ENCODE peak calls at places on chromosomes 2 and 18, in six cellular contexts. One of them, this sample, is unnamed.

GRCh38 chr18:67463829-67464228 is 52.7 kb downstream of the DSEL start:
- DNase-seq in psoas muscle: no peak
- DNase-seq in fibroblast of lung: no peak
- DNase-seq in AG04450: no peak
- DNase-seq in neural progenitor cell: no peak
- DNase-seq in nephron progenitor cell: no peak
- DNase-seq in this sample: no peak

GRCh38 chr2:68722712-68723111 is 11.9 kb upstream of the ARHGAP25 start:
- DNase-seq in nephron progenitor cell: no peak
- DNase-seq in AG04450: no peak
- DNase-seq in neural progenitor cell: peak; percentile 18
- DNase-seq in psoas muscle: no peak
- DNase-seq in fibroblast of lung: no peak
- DNase-seq in this sample: no peak

GRCh38 chr2:151918308-151918707 is 90.1 kb upstream of the ARL5A start:
- DNase-seq in AG04450: no peak
- DNase-seq in neural progenitor cell: no peak
- DNase-seq in nephron progenitor cell: no peak
- DNase-seq in fibroblast of lung: no peak
- DNase-seq in psoas muscle: no peak
- DNase-seq in this sample: no peak

GRCh38 chr2:188319845-188320244 is 28.2 kb downstream of the GULP1 start:
- DNase-seq in AG04450: no peak
- DNase-seq in neural progenitor cell: peak; percentile 9
- DNase-seq in psoas muscle: no peak
- DNase-seq in fibroblast of lung: no peak
- DNase-seq in nephron progenitor cell: no peak
- DNase-seq in this sample: no peak

GRCh38 chr2:40096360-40096759 is 317.3 kb upstream of the THUMPD2 start:
- DNase-seq in fibroblast of lung: peak; percentile 65
- DNase-seq in nephron progenitor cell: no peak
- DNase-seq in psoas muscle: no peak
- DNase-seq in AG04450: no peak
- DNase-seq in neural progenitor cell: no peak
- DNase-seq in this sample: no peak

GRCh38 chr2:220365023-220365422 is 737.6 kb downstream of the SLC4A3 start:
- DNase-seq in AG04450: no peak
- DNase-seq in psoas muscle: no peak
- DNase-seq in nephron progenitor cell: no peak
- DNase-seq in neural progenitor cell: no peak
- DNase-seq in fibroblast of lung: no peak
- DNase-seq in this sample: no peak

GRCh38 chr2:18645315-18645714 is 55.9 kb upstream of the NT5C1B start:
- DNase-seq in nephron progenitor cell: no peak
- DNase-seq in psoas muscle: no peak
- DNase-seq in neural progenitor cell: no peak
- DNase-seq in fibroblast of lung: no peak
- DNase-seq in AG04450: no peak
- DNase-seq in this sample: no peak

GRCh38 chr2:128276878-128277675 is 41.6 kb downstream of the HS6ST1 start:
- DNase-seq in nephron progenitor cell: no peak
- DNase-seq in fibroblast of lung: no peak
- DNase-seq in neural progenitor cell: no peak
- DNase-seq in psoas muscle: peak; percentile 38
- DNase-seq in AG04450: no peak
- DNase-seq in this sample: no peak

GRCh38 chr2:241649414-241649813 is 11.9 kb downstream of the ATG4B start:
- DNase-seq in fibroblast of lung: no peak
- DNase-seq in nephron progenitor cell: no peak
- DNase-seq in psoas muscle: no peak
- DNase-seq in AG04450: no peak
- DNase-seq in neural progenitor cell: no peak
- DNase-seq in this sample: peak; percentile 38

GRCh38 chr2:100699131-100699530 is 120.8 kb upstream of the NPAS2 start:
- DNase-seq in fibroblast of lung: no peak
- DNase-seq in psoas muscle: no peak
- DNase-seq in nephron progenitor cell: no peak
- DNase-seq in neural progenitor cell: no peak
- DNase-seq in AG04450: no peak
- DNase-seq in this sample: no peak

GRCh38 chr2:176493909-176494308 is 224.7 kb downstream of the MTX2 start:
- DNase-seq in psoas muscle: no peak
- DNase-seq in AG04450: no peak
- DNase-seq in neural progenitor cell: no peak
- DNase-seq in nephron progenitor cell: no peak
- DNase-seq in fibroblast of lung: no peak
- DNase-seq in this sample: no peak

GRCh38 chr2:238439093-238439849 is 12.5 kb downstream of the ASB1 start:
- DNase-seq in psoas muscle: no peak
- DNase-seq in nephron progenitor cell: no peak
- DNase-seq in AG04450: peak; percentile 63
- DNase-seq in neural progenitor cell: no peak
- DNase-seq in fibroblast of lung: peak; percentile 96
- DNase-seq in this sample: no peak

GRCh38 chr18:3479978-3480377 is 30.0 kb downstream of the TGIF1 start:
- DNase-seq in neural progenitor cell: no peak
- DNase-seq in fibroblast of lung: no peak
- DNase-seq in psoas muscle: no peak
- DNase-seq in nephron progenitor cell: no peak
- DNase-seq in AG04450: no peak
- DNase-seq in this sample: no peak

GRCh38 chr2:197821550-197822218 is 17.3 kb downstream of the PLCL1 start:
- DNase-seq in psoas muscle: no peak
- DNase-seq in fibroblast of lung: no peak
- DNase-seq in AG04450: no peak
- DNase-seq in nephron progenitor cell: no peak
- DNase-seq in neural progenitor cell: no peak
- DNase-seq in this sample: no peak

GRCh38 chr2:210527286-210527685 is 29.1 kb upstream of the CPS1 start:
- DNase-seq in neural progenitor cell: no peak
- DNase-seq in psoas muscle: no peak
- DNase-seq in fibroblast of lung: no peak
- DNase-seq in nephron progenitor cell: no peak
- DNase-seq in AG04450: no peak
- DNase-seq in this sample: no peak

GRCh38 chr2:61177727-61178549 is 15.9 kb downstream of the C2orf74 start:
- DNase-seq in fibroblast of lung: peak; percentile 33
- DNase-seq in nephron progenitor cell: peak; percentile 29
- DNase-seq in AG04450: no peak
- DNase-seq in neural progenitor cell: no peak
- DNase-seq in psoas muscle: peak; percentile 70
- DNase-seq in this sample: peak; percentile 19

GRCh38 chr18:55489742-55490055 is 98.3 kb downstream of the TCF4 start:
- DNase-seq in AG04450: no peak
- DNase-seq in nephron progenitor cell: no peak
- DNase-seq in neural progenitor cell: no peak
- DNase-seq in fibroblast of lung: peak; percentile 42
- DNase-seq in psoas muscle: no peak
- DNase-seq in this sample: no peak

GRCh38 chr2:53104263-53104662 is 663.3 kb upstream of the CHAC2 start:
- DNase-seq in AG04450: peak; percentile 30
- DNase-seq in nephron progenitor cell: no peak
- DNase-seq in psoas muscle: no peak
- DNase-seq in neural progenitor cell: peak; percentile 21
- DNase-seq in fibroblast of lung: peak; percentile 61
- DNase-seq in this sample: no peak

GRCh38 chr18:58213445-58213844 is 169.4 kb downstream of the NEDD4L start:
- DNase-seq in psoas muscle: no peak
- DNase-seq in nephron progenitor cell: no peak
- DNase-seq in fibroblast of lung: peak; percentile 87
- DNase-seq in AG04450: peak; percentile 70
- DNase-seq in neural progenitor cell: no peak
- DNase-seq in this sample: no peak

DNA sequence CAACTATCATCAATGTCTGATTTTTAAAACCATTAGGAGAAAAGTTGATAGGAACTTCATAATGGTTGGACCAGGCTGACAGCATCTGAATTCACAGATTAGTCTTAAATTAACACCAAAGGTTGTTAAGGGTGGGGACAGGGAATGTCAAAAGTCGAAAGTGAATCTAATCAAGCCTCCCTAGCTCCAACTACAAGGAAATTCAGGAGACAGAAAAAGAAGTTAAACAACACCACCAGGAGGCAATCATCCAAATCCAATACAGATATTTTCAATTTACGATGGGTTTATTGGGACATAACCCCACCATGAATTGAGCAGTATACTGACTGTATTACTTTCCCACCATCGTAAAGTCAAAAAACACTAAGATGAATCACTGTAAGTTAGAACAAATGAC is 32.8 kb downstream of the ATF2 start:
- DNase-seq in AG04450: no peak
- DNase-seq in neural progenitor cell: no peak
- DNase-seq in fibroblast of lung: no peak
- DNase-seq in psoas muscle: no peak
- DNase-seq in nephron progenitor cell: no peak
- DNase-seq in this sample: no peak
- TF ChIP-seq CTCF in AG04450: no peak
- TF ChIP-seq CTCF in neural progenitor cell: no peak
- TF ChIP-seq CTCF in fibroblast of lung: no peak
- TF ChIP-seq CTCF in psoas muscle: no peak
- TF ChIP-seq CTCF in nephron progenitor cell: no peak
- TF ChIP-seq CTCF in this sample: no peak

GRCh38 chr2:37635359-37636208 is 35.9 kb downstream of the CDC42EP3 start:
- DNase-seq in nephron progenitor cell: no peak
- DNase-seq in neural progenitor cell: no peak
- DNase-seq in AG04450: no peak
- DNase-seq in fibroblast of lung: peak; percentile 73
- DNase-seq in psoas muscle: no peak
- DNase-seq in this sample: no peak

GRCh38 chr2:37638973-37639372 is 32.5 kb downstream of the CDC42EP3 start:
- DNase-seq in fibroblast of lung: no peak
- DNase-seq in neural progenitor cell: no peak
- DNase-seq in nephron progenitor cell: no peak
- DNase-seq in AG04450: no peak
- DNase-seq in psoas muscle: no peak
- DNase-seq in this sample: no peak

GRCh38 chr2:37637985-37638384 is 33.5 kb downstream of the CDC42EP3 start:
- DNase-seq in fibroblast of lung: no peak
- DNase-seq in psoas muscle: no peak
- DNase-seq in neural progenitor cell: no peak
- DNase-seq in AG04450: no peak
- DNase-seq in nephron progenitor cell: no peak
- DNase-seq in this sample: no peak

GRCh38 chr2:37636209-37637077 is 35.0 kb downstream of the CDC42EP3 start:
- DNase-seq in AG04450: no peak
- DNase-seq in psoas muscle: no peak
- DNase-seq in neural progenitor cell: no peak
- DNase-seq in fibroblast of lung: no peak
- DNase-seq in nephron progenitor cell: no peak
- DNase-seq in this sample: no peak

GRCh38 chr2:37637122-37637875 is 34.1 kb downstream of the CDC42EP3 start:
- DNase-seq in neural progenitor cell: no peak
- DNase-seq in nephron progenitor cell: no peak
- DNase-seq in AG04450: no peak
- DNase-seq in psoas muscle: no peak
- DNase-seq in fibroblast of lung: no peak
- DNase-seq in this sample: no peak
- TF ChIP-seq CTCF in neural progenitor cell: no peak
- TF ChIP-seq CTCF in nephron progenitor cell: no peak
- TF ChIP-seq CTCF in AG04450: peak; percentile 3
- TF ChIP-seq CTCF in psoas muscle: no peak
- TF ChIP-seq CTCF in fibroblast of lung: peak; percentile 6
- TF ChIP-seq CTCF in this sample: no peak

GRCh38 chr2:105393373-105394055 is 5.3 kb downstream of the FHL2 start:
- DNase-seq in psoas muscle: peak; percentile 63
- DNase-seq in AG04450: no peak
- DNase-seq in neural progenitor cell: no peak
- DNase-seq in fibroblast of lung: peak; percentile 71
- DNase-seq in nephron progenitor cell: no peak
- DNase-seq in this sample: peak; percentile 34

GRCh38 chr2:105395691-105396090 is 3.2 kb downstream of the FHL2 start:
- DNase-seq in psoas muscle: no peak
- DNase-seq in neural progenitor cell: no peak
- DNase-seq in nephron progenitor cell: no peak
- DNase-seq in fibroblast of lung: no peak
- DNase-seq in AG04450: no peak
- DNase-seq in this sample: no peak

GRCh38 chr2:105397025-105397722 is 1.7 kb downstream of the FHL2 start:
- DNase-seq in AG04450: no peak
- DNase-seq in neural progenitor cell: no peak
- DNase-seq in nephron progenitor cell: no peak
- DNase-seq in psoas muscle: no peak
- DNase-seq in fibroblast of lung: no peak
- DNase-seq in this sample: no peak

GRCh38 chr2:105396254-105397024 is 2.4 kb downstream of the FHL2 start:
- DNase-seq in neural progenitor cell: no peak
- DNase-seq in fibroblast of lung: peak; percentile 92
- DNase-seq in nephron progenitor cell: no peak
- DNase-seq in psoas muscle: peak; percentile 86
- DNase-seq in AG04450: peak; percentile 83
- DNase-seq in this sample: no peak

GRCh38 chr2:105394951-105395611 is 3.8 kb downstream of the FHL2 start:
- DNase-seq in nephron progenitor cell: no peak
- DNase-seq in AG04450: no peak
- DNase-seq in neural progenitor cell: no peak
- DNase-seq in psoas muscle: no peak
- DNase-seq in fibroblast of lung: no peak
- DNase-seq in this sample: no peak
- TF ChIP-seq CTCF in nephron progenitor cell: no peak
- TF ChIP-seq CTCF in AG04450: no peak
- TF ChIP-seq CTCF in neural progenitor cell: no peak
- TF ChIP-seq CTCF in psoas muscle: no peak
- TF ChIP-seq CTCF in fibroblast of lung: no peak
- TF ChIP-seq CTCF in this sample: no peak

GRCh38 chr2:207501797-207502196 is 28.0 kb upstream of the CREB1 start:
- DNase-seq in AG04450: no peak
- DNase-seq in psoas muscle: no peak
- DNase-seq in fibroblast of lung: no peak
- DNase-seq in neural progenitor cell: no peak
- DNase-seq in nephron progenitor cell: no peak
- DNase-seq in this sample: no peak

GRCh38 chr2:207502199-207502598 is 27.6 kb upstream of the CREB1 start:
- DNase-seq in AG04450: no peak
- DNase-seq in neural progenitor cell: no peak
- DNase-seq in fibroblast of lung: no peak
- DNase-seq in nephron progenitor cell: no peak
- DNase-seq in psoas muscle: no peak
- DNase-seq in this sample: no peak

GRCh38 chr2:207504513-207505171 is 25.1 kb upstream of the CREB1 start:
- DNase-seq in fibroblast of lung: peak; percentile 83
- DNase-seq in neural progenitor cell: peak; percentile 60
- DNase-seq in psoas muscle: no peak
- DNase-seq in AG04450: no peak
- DNase-seq in nephron progenitor cell: peak; percentile 14
- DNase-seq in this sample: peak; percentile 54

GRCh38 chr2:207503234-207503633 is 26.5 kb upstream of the CREB1 start:
- DNase-seq in nephron progenitor cell: no peak
- DNase-seq in neural progenitor cell: no peak
- DNase-seq in AG04450: no peak
- DNase-seq in psoas muscle: peak; percentile 56
- DNase-seq in fibroblast of lung: no peak
- DNase-seq in this sample: no peak

DNA sequence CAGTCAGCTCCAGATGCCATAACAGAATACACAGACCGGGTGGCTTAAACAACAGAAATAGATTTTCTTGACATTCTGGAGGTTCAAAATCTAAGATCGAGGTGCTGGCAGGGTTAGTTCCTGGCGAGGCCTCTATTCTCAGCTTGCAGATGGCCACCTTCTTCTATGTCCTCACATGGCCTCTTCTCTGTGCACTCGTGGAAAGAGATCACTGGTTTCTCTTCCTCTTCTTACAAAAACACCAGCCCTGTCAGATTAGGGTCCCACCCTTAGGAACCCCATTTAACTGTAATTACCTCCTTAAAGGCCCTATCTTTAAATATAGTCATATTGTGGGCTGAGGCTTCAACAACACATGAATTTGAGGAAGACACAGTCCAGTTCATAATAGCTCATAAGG is 27.0 kb upstream of the CREB1 start:
- DNase-seq in fibroblast of lung: no peak
- DNase-seq in AG04450: no peak
- DNase-seq in nephron progenitor cell: no peak
- DNase-seq in psoas muscle: no peak
- DNase-seq in neural progenitor cell: no peak
- DNase-seq in this sample: no peak
- TF ChIP-seq CTCF in fibroblast of lung: no peak
- TF ChIP-seq CTCF in AG04450: no peak
- TF ChIP-seq CTCF in nephron progenitor cell: no peak
- TF ChIP-seq CTCF in psoas muscle: no peak
- TF ChIP-seq CTCF in neural progenitor cell: no peak
- TF ChIP-seq CTCF in this sample: no peak